ENCODE peak calls at places on chromosomes 4 and X, in six cellular contexts. One of them, this sample, is unnamed.

GRCh38 chr4:86895692-86896488 is 3.7 kb upstream of the C4orf36 start:
- DNase-seq in Right ventricle myocardium superior: no peak
- DNase-seq in hepatic stellate cell: peak
- DNase-seq in M059J: peak
- DNase-seq in iris pigment epithelial cell: peak
- DNase-seq in SHP77 treated with DMSO at 0.1 percent for 48 hours: peak
- DNase-seq in this sample: peak

GRCh38 chrX:41779058-41779564 is 55.1 kb downstream of the GPR82 start:
- DNase-seq in Right ventricle myocardium superior: no peak
- DNase-seq in hepatic stellate cell: peak
- DNase-seq in M059J: peak
- DNase-seq in iris pigment epithelial cell: peak
- DNase-seq in SHP77 treated with DMSO at 0.1 percent for 48 hours: peak
- DNase-seq in this sample: no peak

GRCh38 chr4:142126890-142127497 is 490.6 kb downstream of the IL15 start:
- DNase-seq in Right ventricle myocardium superior: peak
- DNase-seq in hepatic stellate cell: no peak
- DNase-seq in M059J: peak
- DNase-seq in iris pigment epithelial cell: peak
- DNase-seq in SHP77 treated with DMSO at 0.1 percent for 48 hours: no peak
- DNase-seq in this sample: no peak

GRCh38 chrX:12972239-12972638 is 2.7 kb upstream of the TMSB4X start:
- DNase-seq in Right ventricle myocardium superior: no peak
- DNase-seq in hepatic stellate cell: no peak
- DNase-seq in M059J: no peak
- DNase-seq in iris pigment epithelial cell: no peak
- DNase-seq in SHP77 treated with DMSO at 0.1 percent for 48 hours: no peak
- DNase-seq in this sample: no peak

GRCh38 chrX:2867191-2867590 is 38.5 kb downstream of the GYG2 start:
- DNase-seq in Right ventricle myocardium superior: no peak
- DNase-seq in hepatic stellate cell: no peak
- DNase-seq in M059J: no peak
- DNase-seq in iris pigment epithelial cell: no peak
- DNase-seq in SHP77 treated with DMSO at 0.1 percent for 48 hours: no peak
- DNase-seq in this sample: no peak

GRCh38 chr4:61984260-61984909 is 784.3 kb downstream of the ADGRL3 start:
- DNase-seq in Right ventricle myocardium superior: no peak
- DNase-seq in hepatic stellate cell: no peak
- DNase-seq in M059J: no peak
- DNase-seq in iris pigment epithelial cell: no peak
- DNase-seq in SHP77 treated with DMSO at 0.1 percent for 48 hours: no peak
- DNase-seq in this sample: no peak

GRCh38 chrX:39258331-39258730 is 457.1 kb downstream of the MID1IP1 start:
- DNase-seq in Right ventricle myocardium superior: no peak
- DNase-seq in hepatic stellate cell: no peak
- DNase-seq in M059J: peak
- DNase-seq in iris pigment epithelial cell: peak
- DNase-seq in SHP77 treated with DMSO at 0.1 percent for 48 hours: no peak
- DNase-seq in this sample: no peak

GRCh38 chr4:90078440-90078839 is 48.8 kb upstream of the CCSER1 start:
- DNase-seq in Right ventricle myocardium superior: no peak
- DNase-seq in hepatic stellate cell: no peak
- DNase-seq in M059J: no peak
- DNase-seq in iris pigment epithelial cell: peak
- DNase-seq in SHP77 treated with DMSO at 0.1 percent for 48 hours: no peak
- DNase-seq in this sample: no peak

GRCh38 chr4:149145803-149146202 is 669.8 kb downstream of the IQCM start:
- DNase-seq in Right ventricle myocardium superior: no peak
- DNase-seq in hepatic stellate cell: peak
- DNase-seq in M059J: peak
- DNase-seq in iris pigment epithelial cell: peak
- DNase-seq in SHP77 treated with DMSO at 0.1 percent for 48 hours: no peak
- DNase-seq in this sample: no peak

GRCh38 chr4:181418491-181418890 is 824.7 kb upstream of the TENM3 start:
- DNase-seq in Right ventricle myocardium superior: no peak
- DNase-seq in hepatic stellate cell: no peak
- DNase-seq in M059J: no peak
- DNase-seq in iris pigment epithelial cell: no peak
- DNase-seq in SHP77 treated with DMSO at 0.1 percent for 48 hours: peak
- DNase-seq in this sample: no peak

GRCh38 chrX:153816821-153817220 is 13.5 kb downstream of the PDZD4 start:
- DNase-seq in Right ventricle myocardium superior: no peak
- DNase-seq in hepatic stellate cell: no peak
- DNase-seq in M059J: no peak
- DNase-seq in iris pigment epithelial cell: no peak
- DNase-seq in SHP77 treated with DMSO at 0.1 percent for 48 hours: no peak
- DNase-seq in this sample: peak

GRCh38 chr4:106614446-106614845 is 245.9 kb upstream of the GIMD1 start:
- DNase-seq in Right ventricle myocardium superior: no peak
- DNase-seq in hepatic stellate cell: peak
- DNase-seq in M059J: peak
- DNase-seq in iris pigment epithelial cell: peak
- DNase-seq in SHP77 treated with DMSO at 0.1 percent for 48 hours: no peak
- DNase-seq in this sample: peak

GRCh38 chrX:136496359-136496767 is 1.0 kb upstream of the HTATSF1 start:
- DNase-seq in Right ventricle myocardium superior: no peak
- DNase-seq in hepatic stellate cell: no peak
- DNase-seq in M059J: no peak
- DNase-seq in iris pigment epithelial cell: no peak
- DNase-seq in SHP77 treated with DMSO at 0.1 percent for 48 hours: no peak
- DNase-seq in this sample: peak

GRCh38 chr4:178633263-178633662 is 1191.0 kb upstream of the AGA start:
- DNase-seq in Right ventricle myocardium superior: no peak
- DNase-seq in hepatic stellate cell: no peak
- DNase-seq in M059J: no peak
- DNase-seq in iris pigment epithelial cell: no peak
- DNase-seq in SHP77 treated with DMSO at 0.1 percent for 48 hours: no peak
- DNase-seq in this sample: no peak

GRCh38 chr4:47711183-47711582 is 126.7 kb downstream of the CORIN start:
- DNase-seq in Right ventricle myocardium superior: no peak
- DNase-seq in hepatic stellate cell: no peak
- DNase-seq in M059J: no peak
- DNase-seq in iris pigment epithelial cell: no peak
- DNase-seq in SHP77 treated with DMSO at 0.1 percent for 48 hours: no peak
- DNase-seq in this sample: no peak

GRCh38 chr4:48255130-48255958 is 14.3 kb downstream of the TEC start:
- DNase-seq in Right ventricle myocardium superior: no peak
- DNase-seq in hepatic stellate cell: no peak
- DNase-seq in M059J: peak
- DNase-seq in iris pigment epithelial cell: no peak
- DNase-seq in SHP77 treated with DMSO at 0.1 percent for 48 hours: peak
- DNase-seq in this sample: no peak

GRCh38 chr4:47535567-47536147 is 50.6 kb downstream of the ATP10D start:
- DNase-seq in Right ventricle myocardium superior: no peak
- DNase-seq in hepatic stellate cell: no peak
- DNase-seq in M059J: no peak
- DNase-seq in iris pigment epithelial cell: no peak
- DNase-seq in SHP77 treated with DMSO at 0.1 percent for 48 hours: no peak
- DNase-seq in this sample: no peak

GRCh38 chr4:141387299-141387698 is 166.6 kb downstream of the ZNF330 start:
- DNase-seq in Right ventricle myocardium superior: no peak
- DNase-seq in hepatic stellate cell: no peak
- DNase-seq in M059J: no peak
- DNase-seq in iris pigment epithelial cell: no peak
- DNase-seq in SHP77 treated with DMSO at 0.1 percent for 48 hours: no peak
- DNase-seq in this sample: no peak